ENCODE peak calls at places on chromosomes 6 and 20, in four cellular contexts. N is lung microvascular endothelial cell, G is ELF-1, I is NCI-H446 treated with DMSO at 0.1 percent for 48 hours. T is an unnamed sample.

GRCh38 chr20:5668529-5668868 is 81.7 kb upstream of the SHLD1 start:
- DNase-seq in N (no peak), G (no peak), I (no peak), T (no peak)

GRCh38 chr6:72858204-72858603 is 236.3 kb downstream of the KCNQ5 start:
- DNase-seq in N (no peak), G (no peak), I (no peak), T (no peak)

GRCh38 chr6:5665173-5665572 is 341.6 kb downstream of the NRN1 start:
- DNase-seq in N (no peak), G (no peak), I (no peak), T (no peak)

GRCh38 chr20:45685896-45686295 is 15.9 kb upstream of the WFDC11 start:
- DNase-seq in N (no peak), G (peak), I (no peak), T (no peak)

GRCh38 chr6:44064089-44064947 is 62.9 kb downstream of the MRPL14 start:
- DNase-seq in N (peak), G (peak), I (no peak), T (peak)

GRCh38 chr6:19851273-19852089 is 14.3 kb downstream of the ID4 start:
- DNase-seq in N (peak), G (peak), I (peak), T (peak)

GRCh38 chr6:117840541-117840983 is 66.5 kb upstream of the SLC35F1 start:
- DNase-seq in N (peak), G (peak), I (peak), T (peak)

GRCh38 chr6:39892490-39893129 is 41.7 kb downstream of the MOCS1 start:
- DNase-seq in N (peak), G (peak), I (peak), T (peak)

GRCh38 chr6:14804001-14804401 is 441.9 kb upstream of the JARID2 start:
- DNase-seq in N (no peak), G (peak), I (no peak), T (no peak)